ENCODE peak calls at places on chromosomes 16 and 17, in nine cellular contexts. U is Caco-2; H is uterus; A is endodermal cell; P is activated CD8-positive, alpha-beta T cell treated with anti-CD3 and anti-CD28 coated beads for 36 hours; R is mucosa of descending colon; N is AG10803; X is Calu3; W is transverse colon. K is an unnamed sample.

GRCh38 chr17:58120195-58120822 is 27.9 kb upstream of the OR4D1 start:
- DNase-seq in U (peak; percentile 75), A (peak; percentile 92), W (peak; percentile 16), N (peak; percentile 55), X (peak; percentile 41), R (peak; percentile 75), P (peak; percentile 66), H (no peak), K (no peak)

GRCh38 chr16:57527027-57527426 is 9.3 kb downstream of the CCDC102A start:
- DNase-seq in X (no peak), W (no peak), P (no peak), R (no peak), U (peak; percentile 35), H (no peak), A (no peak), N (no peak), K (no peak)

GRCh38 chr16:19879241-19879792 is 5.3 kb downstream of the GPRC5B start:
- DNase-seq in W (no peak), H (no peak), X (peak; percentile 35), P (no peak), N (no peak), R (no peak), U (peak; percentile 11), A (peak; percentile 79), K (no peak)

GRCh38 chr16:50683689-50684374 is 2.7 kb upstream of the SNX20 start:
- DNase-seq in R (peak; percentile 60), U (no peak), W (peak; percentile 69), X (no peak), H (no peak), A (no peak), P (peak; percentile 78), N (no peak), K (no peak)

GRCh38 chr17:28892024-28892423 is 5.5 kb downstream of the FLOT2 start:
- DNase-seq in N (no peak), R (no peak), U (no peak), P (no peak), A (no peak), H (no peak), X (no peak), W (no peak), K (no peak)

GRCh38 chr17:73021771-73022170 is 70.7 kb downstream of the SLC39A11 start:
- DNase-seq in W (no peak), R (no peak), H (no peak), P (no peak), X (no peak), A (no peak), U (no peak), N (no peak), K (no peak)

GRCh38 chr16:89921699-89922476 is 1.3 kb upstream of the TUBB3 start:
- DNase-seq in X (peak; percentile 94), P (peak; percentile 54), R (peak; percentile 41), U (peak; percentile 70), W (peak; percentile 59), A (peak; percentile 89), N (peak; percentile 92), H (peak; percentile 75), K (peak; percentile 99)

GRCh38 chr17:78131172-78132085 is 858 bp downstream of the TMC8 start:
- DNase-seq in N (no peak), A (peak; percentile 81), U (no peak), X (no peak), W (peak; percentile 32), H (no peak), P (peak; percentile 79), R (no peak), K (peak; percentile 82)

GRCh38 chr16:29154676-29155121 is 169.8 kb downstream of the LAT start:
- DNase-seq in R (no peak), U (no peak), N (peak; percentile 51), A (no peak), H (no peak), X (no peak), W (no peak), P (peak; percentile 32), K (no peak)

GRCh38 chr17:66165537-66166123 is 26.3 kb downstream of the CEP112 start:
- DNase-seq in A (no peak), W (no peak), N (peak; percentile 66), P (peak; percentile 6), H (no peak), R (peak; percentile 30), X (peak; percentile 38), U (peak; percentile 55), K (no peak)

GRCh38 chr17:36943250-36944220 is 5.2 kb upstream of the AATF start:
- DNase-seq in P (no peak), H (no peak), R (no peak), U (no peak), A (peak; percentile 81), X (no peak), N (no peak), W (no peak), K (no peak)

GRCh38 chr17:62892870-62893338 is 73.1 kb upstream of the TANC2 start:
- DNase-seq in A (peak; percentile 67), N (peak; percentile 79), R (peak; percentile 29), U (no peak), X (peak; percentile 54), P (peak; percentile 43), W (peak; percentile 35), H (no peak), K (no peak)

GRCh38 chr16:53492499-53492898 is 10.5 kb downstream of the AKTIP start:
- DNase-seq in R (no peak), P (no peak), A (no peak), N (no peak), H (no peak), W (no peak), X (no peak), U (no peak), K (no peak)

GRCh38 chr16:53498984-53499383 is 4.0 kb downstream of the AKTIP start:
- DNase-seq in W (no peak), P (no peak), N (no peak), U (no peak), H (no peak), R (peak; percentile 65), X (no peak), A (no peak), K (no peak)

GRCh38 chr16:53489754-53490153 is 13.3 kb downstream of the AKTIP start:
- DNase-seq in U (no peak), R (no peak), P (no peak), A (no peak), W (no peak), H (no peak), N (no peak), X (no peak), K (no peak)

GRCh38 chr16:53495325-53495724 is 7.7 kb downstream of the AKTIP start:
- DNase-seq in W (no peak), P (no peak), X (no peak), U (no peak), H (no peak), R (no peak), A (peak; percentile 70), N (no peak), K (no peak)
- TF ChIP-seq CTCF in W (no peak), P (no peak), X (peak; percentile 17), U (no peak), H (no peak), R (no peak), A (peak; percentile 66), N (no peak), K (no peak)

DNA sequence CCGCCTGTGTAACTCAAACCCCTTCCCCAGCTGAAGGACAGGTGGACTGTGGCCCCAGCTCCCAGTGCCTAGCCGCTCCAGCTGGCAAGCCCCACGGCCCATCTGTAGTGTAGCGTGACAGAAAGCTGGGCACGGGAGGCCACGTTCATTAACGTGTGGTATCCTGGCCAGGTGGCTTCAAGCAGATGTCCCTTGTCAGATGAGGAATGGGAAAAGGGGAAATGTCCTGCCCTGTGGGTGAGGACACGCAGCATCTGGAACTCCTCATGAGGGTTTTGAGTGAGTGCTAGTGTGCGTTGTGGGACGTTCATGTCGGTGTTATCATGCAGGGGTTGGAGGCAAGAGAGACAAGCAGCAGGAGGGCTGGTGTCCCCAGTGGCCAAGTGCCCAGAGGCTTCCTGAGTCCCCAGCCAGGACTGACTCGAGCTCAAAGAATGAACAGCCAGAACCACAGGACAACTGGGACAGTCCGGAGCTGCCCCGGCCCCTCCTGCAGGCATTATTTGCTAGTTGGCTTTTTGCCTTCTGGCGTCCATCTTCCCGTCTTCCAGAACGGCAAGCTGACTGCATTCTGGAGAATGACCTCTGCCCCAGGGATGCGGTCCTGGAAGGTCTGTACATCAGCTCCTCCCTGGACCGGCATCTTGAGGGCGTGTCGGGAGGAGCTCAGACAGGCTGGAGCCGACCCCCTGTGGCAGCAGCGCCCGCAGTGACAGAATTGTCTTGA is 19.3 kb downstream of the KDM8 start:
- DNase-seq in N (peak; percentile 91), W (peak; percentile 29), U (no peak), P (no peak), R (no peak), H (peak; percentile 70), X (no peak), A (no peak), K (no peak)
- TF ChIP-seq CTCF in N (peak; percentile 13), W (no peak), U (no peak), P (no peak), R (no peak), H (no peak), X (no peak), A (no peak), K (no peak)

GRCh38 chr17:12924614-12925013 is 93.2 kb downstream of the ELAC2 start:
- DNase-seq in R (no peak), X (no peak), H (no peak), P (no peak), W (no peak), U (no peak), N (no peak), A (no peak), K (no peak)

GRCh38 chr17:12927541-12928425 is 90.0 kb downstream of the ELAC2 start:
- DNase-seq in X (no peak), R (no peak), H (peak; percentile 23), N (peak; percentile 13), P (no peak), A (no peak), W (no peak), U (no peak), K (no peak)

GRCh38 chr17:12927001-12927400 is 90.8 kb downstream of the ELAC2 start:
- DNase-seq in X (no peak), A (no peak), R (no peak), P (no peak), W (no peak), N (no peak), H (no peak), U (no peak), K (no peak)

GRCh38 chr17:12928736-12929135 is 89.1 kb downstream of the ELAC2 start:
- DNase-seq in N (peak; percentile 11), A (peak; percentile 65), P (no peak), R (no peak), X (no peak), W (no peak), U (peak; percentile 1), H (no peak), K (no peak)
- TF ChIP-seq CTCF in N (peak; percentile 25), A (peak; percentile 67), P (no peak), R (no peak), X (no peak), W (no peak), U (no peak), H (no peak), K (peak; percentile 40)

DNA sequence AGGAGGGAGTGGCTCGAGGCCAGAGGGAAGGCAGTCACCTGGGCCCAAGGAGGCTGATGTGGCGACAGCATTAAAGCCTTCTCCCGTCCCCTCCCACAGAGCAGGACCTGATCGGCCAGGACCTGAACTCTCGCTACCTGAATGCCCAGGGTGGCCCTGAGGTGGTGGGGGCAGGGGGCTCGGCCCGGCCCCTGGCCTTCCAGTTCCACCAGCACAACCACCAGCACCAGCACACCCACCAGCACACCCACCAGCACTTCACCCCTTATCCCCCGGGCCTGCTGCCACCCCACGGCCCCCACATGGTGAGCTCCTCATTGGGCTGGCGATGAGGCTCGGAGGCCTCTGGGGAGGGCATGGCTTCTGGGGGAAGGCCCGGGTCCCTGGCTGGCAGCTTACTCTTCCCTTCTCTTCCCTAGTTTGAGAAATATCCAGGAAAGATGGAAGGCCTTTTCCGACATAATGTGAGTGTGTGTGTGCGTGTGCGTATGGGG is 6.4 kb downstream of the FBRS start:
- DNase-seq in R (no peak), N (no peak), H (no peak), X (no peak), U (no peak), W (no peak), P (no peak), A (no peak), K (no peak)
- TF ChIP-seq CTCF in R (no peak), N (no peak), H (no peak), X (no peak), U (no peak), W (no peak), P (no peak), A (no peak), K (no peak)

K was measured in chondrocyte.